ENCODE peak calls at places on chromosomes 13 and 19, in four cellular contexts. U, Y, H and N are unnamed samples.
A peak's percentile ranks its signal among the peaks of the same experiment; 100 is the strongest.

GRCh38 chr13:35475960-35476943 is at the start of gene MAB21L1:
- DNase-seq in H (no peak), Y (no peak), U (no peak), N (peak; percentile 59)

GRCh38 chr19:42254083-42254849 is 662 bp downstream of the ERF start:
- DNase-seq in U (peak; percentile 68), Y (peak; percentile 92), H (peak; percentile 76), N (peak; percentile 83)

GRCh38 chr19:28558783-28559182 is 654.2 kb downstream of the UQCRFS1 start:
- DNase-seq in U (no peak), H (no peak), Y (no peak), N (no peak)

GRCh38 chr13:30802953-30803478 is 67.7 kb downstream of the ALOX5AP start:
- DNase-seq in Y (peak; percentile 71), U (peak; percentile 68), H (peak; percentile 39), N (peak; percentile 56)

GRCh38 chr19:34969721-34970120 is 5.7 kb upstream of the ZNF792 start:
- DNase-seq in Y (no peak), U (no peak), H (no peak), N (no peak)

GRCh38 chr13:33817513-33817842 is 471 bp upstream of the RFC3 start:
- DNase-seq in U (no peak), H (no peak), Y (no peak), N (no peak)

GRCh38 chr19:1465191-1466016 is 13.6 kb downstream of the C19orf25 start:
- DNase-seq in H (no peak), Y (no peak), U (no peak), N (no peak)

GRCh38 chr13:76715621-76716020 is 170.6 kb downstream of the KCTD12 start:
- DNase-seq in Y (no peak), U (no peak), H (no peak), N (no peak)

GRCh38 chr19:13056052-13056660 is 46.5 kb downstream of the LYL1 start:
- DNase-seq in U (no peak), Y (no peak), H (no peak), N (no peak)

GRCh38 chr13:54486421-54487166 is 1458.0 kb downstream of the OLFM4 start:
- DNase-seq in H (no peak), U (no peak), Y (no peak), N (no peak)

GRCh38 chr19:9862897-9863296 is 27.8 kb downstream of the PIN1 start:
- DNase-seq in Y (no peak), H (no peak), U (no peak), N (no peak)

GRCh38 chr19:4639531-4640246 is 373 bp downstream of the TNFAIP8L1 start:
- DNase-seq in U (no peak), Y (no peak), H (peak; percentile 62), N (no peak)

GRCh38 chr19:48718711-48719231 is 754 bp downstream of the MAMSTR start:
- DNase-seq in H (peak; percentile 90), Y (no peak), U (no peak), N (no peak)

GRCh38 chr19:7731615-7732014 is 295 bp downstream of the CLEC4G start:
- DNase-seq in Y (no peak), U (no peak), H (no peak), N (no peak)

GRCh38 chr19:31348416-31349159 is 648 bp downstream of the TSHZ3 start:
- DNase-seq in U (no peak), Y (peak; percentile 47), H (no peak), N (no peak)

GRCh38 chr19:43466793-43467192 is 1.4 kb upstream of the LYPD3 start:
- DNase-seq in U (no peak), Y (no peak), H (no peak), N (no peak)

GRCh38 chr19:44748426-44749254 is at the start of gene BCL3:
- DNase-seq in H (no peak), Y (peak; percentile 89), U (peak; percentile 72), N (no peak)

GRCh38 chr19:24053601-24054000 is 33.4 kb upstream of the ZNF254 start:
- DNase-seq in Y (no peak), U (no peak), H (no peak), N (no peak)

GRCh38 chr13:110689041-110689440 is 16.9 kb downstream of the CARS2 start:
- DNase-seq in U (no peak), H (no peak), Y (no peak), N (no peak)

GRCh38 chr13:106505295-106505694 is 30.2 kb downstream of the EFNB2 start:
- DNase-seq in Y (no peak), H (no peak), U (no peak), N (no peak)

GRCh38 chr19:7833225-7834156 is 3.5 kb downstream of the EVI5L start:
- DNase-seq in H (peak; percentile 29), Y (peak; percentile 67), U (peak; percentile 41), N (no peak)

GRCh38 chr13:79225487-79226232 is 180.4 kb downstream of the RBM26 start:
- DNase-seq in U (no peak), H (no peak), Y (peak; percentile 3), N (no peak)

GRCh38 chr19:47445937-47446402 is 25.7 kb downstream of the SLC8A2 start:
- DNase-seq in U (peak; percentile 72), Y (peak; percentile 59), H (no peak), N (no peak)

GRCh38 chr13:40402931-40403412 is 263.5 kb downstream of the FOXO1 start:
- DNase-seq in Y (peak; percentile 59), U (no peak), H (peak; percentile 71), N (no peak)

GRCh38 chr19:39943586-39943985 is 9.2 kb upstream of the FCGBP start:
- DNase-seq in H (no peak), Y (peak; percentile 42), U (no peak), N (no peak)

GRCh38 chr19:15418588-15419412 is at the start of gene AKAP8L:
- DNase-seq in U (peak; percentile 96), H (peak; percentile 99), Y (peak; percentile 99), N (peak; percentile 96)

GRCh38 chr13:35518337-35518736 is 41.8 kb upstream of the MAB21L1 start:
- DNase-seq in U (no peak), Y (no peak), H (no peak), N (no peak)

GRCh38 chr13:26497991-26498423 is 59.5 kb upstream of the WASF3 start:
- DNase-seq in H (no peak), U (no peak), Y (no peak), N (no peak)

GRCh38 chr19:55641376-55642152 is 762 bp downstream of the ZNF580 start:
- DNase-seq in U (no peak), H (no peak), Y (peak; percentile 63), N (no peak)

GRCh38 chr13:94093652-94094310 is 385.7 kb downstream of the DCT start:
- DNase-seq in H (no peak), Y (no peak), U (no peak), N (no peak)

GRCh38 chr19:16445238-16446107 is 26.3 kb downstream of the EPS15L1 start:
- DNase-seq in H (peak; percentile 32), Y (no peak), U (no peak), N (no peak)

GRCh38 chr19:23203841-23204344 is 46.3 kb downstream of the ZNF724 start:
- DNase-seq in U (no peak), H (no peak), Y (no peak), N (no peak)

GRCh38 chr13:100815476-100816046 is 141.0 kb upstream of the TMTC4 start:
- DNase-seq in H (no peak), U (no peak), Y (no peak), N (peak; percentile 3)

GRCh38 chr13:80276371-80277289 is 64.3 kb downstream of the SPRY2 start:
- DNase-seq in U (no peak), Y (no peak), H (peak; percentile 15), N (no peak)

GRCh38 chr19:55152017-55152416 is 3.0 kb upstream of the TNNT1 start:
- DNase-seq in H (no peak), U (no peak), Y (peak; percentile 55), N (no peak)

GRCh38 chr13:86882107-86882506 is 789.1 kb upstream of the SLITRK5 start:
- DNase-seq in H (no peak), Y (no peak), U (no peak), N (peak; percentile 62)

GRCh38 chr13:86882835-86883234 is 788.3 kb upstream of the SLITRK5 start:
- DNase-seq in U (no peak), H (peak; percentile 7), Y (no peak), N (no peak)

GRCh38 chr13:86881390-86881789 is 789.8 kb upstream of the SLITRK5 start:
- DNase-seq in U (no peak), H (no peak), Y (no peak), N (no peak)

DNA sequence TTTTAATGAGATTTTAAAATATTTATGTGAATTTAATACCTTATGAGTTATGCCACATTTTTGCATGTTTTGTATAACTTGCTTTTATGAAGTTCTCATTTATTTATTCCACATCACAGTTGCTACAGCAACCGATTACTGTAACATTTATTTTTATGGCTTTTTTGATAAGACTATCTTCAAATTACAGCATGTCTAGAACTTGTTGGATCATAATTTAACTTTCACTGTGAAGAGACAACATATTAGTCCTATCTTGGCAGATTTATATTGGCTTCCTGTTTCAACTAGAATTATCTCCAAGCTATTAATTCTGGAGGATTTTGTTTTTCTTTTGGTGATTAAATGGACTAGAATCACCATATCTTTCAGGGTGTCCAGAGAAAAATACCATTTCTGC is 793.7 kb upstream of the SLITRK5 start:
- DNase-seq in U (no peak), Y (no peak), H (no peak), N (no peak)
- TF ChIP-seq PHF8 in U (no peak), Y (no peak), H (no peak), N (no peak)

DNA sequence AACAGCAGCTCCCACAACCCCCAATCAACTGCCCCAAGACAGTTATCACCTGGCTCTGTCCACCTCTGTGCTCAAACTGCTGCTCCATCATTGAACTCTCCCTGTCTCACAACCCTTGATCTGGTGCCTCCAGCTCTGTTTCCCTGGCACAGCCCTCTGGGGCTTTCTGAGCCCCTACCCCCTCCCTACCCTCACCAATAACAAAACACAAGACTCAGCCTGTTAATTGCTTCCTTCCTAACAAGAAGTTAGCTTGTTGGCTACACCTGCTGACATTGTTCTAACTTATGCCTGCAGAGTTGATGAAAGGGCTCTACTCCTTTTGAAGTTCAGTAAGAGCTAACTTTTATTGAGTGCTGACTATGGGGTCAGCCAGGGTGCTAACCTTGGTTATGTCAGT is 99.4 kb upstream of the FNDC3A start:
- DNase-seq in H (no peak), Y (no peak), U (no peak), N (peak; percentile 58)
- TF ChIP-seq MAFK in H (no peak), Y (no peak), U (no peak), N (no peak)

GRCh38 chr13:113123226-113124150 is 889 bp downstream of the F10 start:
- DNase-seq in U (peak; percentile 58), H (peak; percentile 52), Y (no peak), N (no peak)
- TF ChIP-seq RFX5 in U (no peak), H (no peak), Y (no peak), N (no peak)

DNA sequence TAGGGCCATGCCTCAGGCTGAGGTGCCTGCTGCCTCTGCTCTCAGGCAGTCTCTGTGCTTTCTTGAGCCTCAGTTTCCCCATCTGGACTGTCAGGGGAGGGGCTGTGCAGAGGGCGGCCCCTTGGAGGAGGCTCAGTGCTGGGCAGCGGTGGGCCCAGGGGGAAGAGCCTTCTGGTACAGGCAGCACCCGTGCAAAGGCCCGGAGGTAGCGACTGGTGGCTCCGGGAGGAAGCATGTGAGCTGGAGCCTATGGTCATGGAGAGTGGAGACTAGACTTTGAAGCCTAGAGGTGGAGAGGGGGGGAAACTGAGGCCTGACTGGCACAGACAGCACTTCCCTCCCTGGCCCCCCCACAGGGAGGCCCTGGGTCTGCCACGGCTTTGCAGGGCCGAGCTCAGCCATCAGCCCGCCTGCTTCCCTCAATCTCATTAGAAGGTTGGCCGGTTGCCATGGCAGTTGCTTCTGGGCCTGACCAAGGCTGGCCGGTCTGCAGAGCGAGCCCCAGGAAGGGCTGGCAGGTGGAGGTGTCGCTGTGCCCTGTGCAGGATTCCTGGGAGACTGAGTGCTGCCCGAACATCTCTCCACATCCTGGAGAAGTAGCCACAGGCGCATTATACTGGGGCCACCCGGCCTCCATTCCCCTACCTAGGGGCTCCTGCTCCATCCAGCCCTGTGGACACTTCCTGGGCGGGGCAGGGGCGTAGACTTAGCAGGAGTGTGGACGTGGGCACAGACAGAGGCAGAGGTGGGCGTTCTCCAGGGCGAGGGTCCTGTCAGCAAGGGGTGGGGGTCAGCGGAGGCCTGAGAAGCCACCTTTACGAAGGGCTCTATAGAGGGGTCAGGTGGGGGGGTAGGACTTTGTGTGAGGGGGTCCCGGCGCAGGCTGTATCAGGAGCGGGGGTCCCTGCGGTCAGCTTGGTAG is 53.2 kb downstream of the CRTC1 start:
- DNase-seq in H (no peak), Y (no peak), U (no peak), N (no peak)
- TF ChIP-seq PHF8 in H (no peak), Y (no peak), U (no peak), N (no peak)